ENCODE peak calls at places on chromosome 7, in ten cellular contexts. T is Panc1, A is pancreas, H is body of pancreas, Z is Caco-2, P is heart left ventricle, F is HL-60, Q is astrocyte of the spinal cord, C is cardiac fibroblast, N is heart right ventricle. B is an unnamed sample.

GRCh38 chr7:69184339-69184738 is 413.9 kb upstream of the AUTS2 start:
- DNase-seq in T (no peak), A (no peak), H (no peak), Z (no peak), P (no peak), F (no peak), Q (no peak), C (no peak), N (no peak), B (no peak)

GRCh38 chr7:5437348-5437892 is 13.8 kb upstream of the TNRC18 start:
- DNase-seq in T (no peak), A (no peak), H (no peak), Z (no peak), P (no peak), F (no peak), Q (no peak), C (no peak), N (no peak), B (no peak)

GRCh38 chr7:115047968-115048720 is 126.2 kb downstream of the MDFIC start:
- DNase-seq in T (no peak), A (no peak), H (no peak), Z (no peak), P (no peak), F (no peak), Q (peak), C (peak), N (no peak), B (no peak)

GRCh38 chr7:22779697-22780096 is 43.0 kb downstream of the TOMM7 start:
- DNase-seq in T (no peak), A (no peak), H (no peak), Z (no peak), P (no peak), F (no peak), Q (no peak), C (no peak), N (no peak), B (no peak)

GRCh38 chr7:11329626-11330025 is 356.0 kb downstream of the PHF14 start:
- DNase-seq in T (no peak), A (no peak), H (no peak), Z (no peak), P (no peak), F (no peak), Q (no peak), C (no peak), N (no peak), B (no peak)

GRCh38 chr7:136228185-136228584 is 251.0 kb upstream of the MTPN start:
- DNase-seq in T (no peak), A (no peak), H (no peak), Z (no peak), P (no peak), F (no peak), Q (no peak), C (no peak), N (no peak), B (no peak)

GRCh38 chr7:18541189-18541870 is 45.8 kb downstream of the HDAC9 start:
- DNase-seq in T (no peak), A (peak), H (peak), Z (no peak), P (peak), F (no peak), Q (peak), C (peak), N (peak), B (peak)

GRCh38 chr7:22632674-22633073 is 94.3 kb upstream of the IL6 start:
- DNase-seq in T (no peak), A (no peak), H (no peak), Z (no peak), P (no peak), F (no peak), Q (no peak), C (no peak), N (no peak), B (no peak)

GRCh38 chr7:81079736-81080135 is 160.9 kb upstream of the SEMA3C start:
- DNase-seq in T (no peak), A (no peak), H (no peak), Z (no peak), P (no peak), F (no peak), Q (peak), C (peak), N (no peak), B (no peak)

GRCh38 chr7:122885583-122886356 is 490 bp downstream of the CADPS2 start:
- DNase-seq in T (no peak), A (peak), H (peak), Z (peak), P (peak), F (no peak), Q (peak), C (peak), N (peak), B (no peak)

GRCh38 chr7:43439631-43440401 is 143.1 kb upstream of the STK17A start:
- DNase-seq in T (peak), A (peak), H (peak), Z (peak), P (no peak), F (peak), Q (peak), C (peak), N (no peak), B (no peak)

GRCh38 chr7:1814089-1814811 is 144.2 kb downstream of the ELFN1 start:
- DNase-seq in T (no peak), A (no peak), H (no peak), Z (no peak), P (no peak), F (no peak), Q (no peak), C (no peak), N (no peak), B (no peak)

GRCh38 chr7:12930534-12930933 is 243.1 kb downstream of the ARL4A start:
- DNase-seq in T (no peak), A (no peak), H (no peak), Z (no peak), P (no peak), F (no peak), Q (no peak), C (peak), N (no peak), B (no peak)

GRCh38 chr7:495761-496321 is 23.8 kb downstream of the PDGFA start:
- DNase-seq in T (no peak), A (no peak), H (no peak), Z (no peak), P (peak), F (no peak), Q (no peak), C (no peak), N (no peak), B (no peak)

GRCh38 chr7:1368682-1369571 is 90.3 kb downstream of the MICALL2 start:
- DNase-seq in T (no peak), A (no peak), H (no peak), Z (no peak), P (no peak), F (no peak), Q (no peak), C (no peak), N (no peak), B (no peak)

GRCh38 chr7:151449990-151450389 is 10.0 kb upstream of the CRYGN start:
- DNase-seq in T (no peak), A (no peak), H (no peak), Z (peak), P (no peak), F (no peak), Q (no peak), C (no peak), N (no peak), B (no peak)

GRCh38 chr7:114921636-114922150 is at the start of gene MDFIC:
- DNase-seq in T (no peak), A (no peak), H (peak), Z (no peak), P (no peak), F (no peak), Q (no peak), C (no peak), N (peak), B (peak)

GRCh38 chr7:8491106-8491505 is 57.7 kb downstream of the NXPH1 start:
- DNase-seq in T (no peak), A (no peak), H (no peak), Z (no peak), P (no peak), F (no peak), Q (no peak), C (no peak), N (no peak), B (no peak)

GRCh38 chr7:1341995-1342645 is 109.4 kb downstream of the UNCX start:
- DNase-seq in T (no peak), A (no peak), H (no peak), Z (no peak), P (peak), F (no peak), Q (no peak), C (no peak), N (no peak), B (no peak)

GRCh38 chr7:139108256-139109187 is 998 bp downstream of the ZC3HAV1 start:
- DNase-seq in T (no peak), A (peak), H (peak), Z (peak), P (peak), F (no peak), Q (peak), C (peak), N (peak), B (no peak)

GRCh38 chr7:153701678-153702077 is 350.5 kb upstream of the DPP6 start:
- DNase-seq in T (no peak), A (no peak), H (no peak), Z (no peak), P (no peak), F (no peak), Q (no peak), C (no peak), N (no peak), B (no peak)

GRCh38 chr7:4093035-4093434 is 589.1 kb upstream of the FOXK1 start:
- DNase-seq in T (no peak), A (no peak), H (no peak), Z (no peak), P (no peak), F (no peak), Q (no peak), C (no peak), N (no peak), B (no peak)

GRCh38 chr7:11843113-11843765 is 11.2 kb upstream of the THSD7A start:
- DNase-seq in T (no peak), A (no peak), H (no peak), Z (no peak), P (no peak), F (no peak), Q (peak), C (no peak), N (no peak), B (no peak)

GRCh38 chr7:113087278-113087998 is 811 bp upstream of the GPR85 start:
- DNase-seq in T (no peak), A (no peak), H (peak), Z (no peak), P (no peak), F (peak), Q (peak), C (peak), N (no peak), B (no peak)

GRCh38 chr7:148436571-148436970 is 154.0 kb upstream of the C7orf33 start:
- DNase-seq in T (no peak), A (no peak), H (no peak), Z (no peak), P (no peak), F (no peak), Q (no peak), C (no peak), N (no peak), B (no peak)

GRCh38 chr7:80826520-80827237 is 92.2 kb downstream of the SEMA3C start:
- DNase-seq in T (no peak), A (no peak), H (no peak), Z (no peak), P (no peak), F (no peak), Q (peak), C (peak), N (no peak), B (no peak)

GRCh38 chr7:122532406-122533269 is 166.3 kb downstream of the RNF133 start:
- DNase-seq in T (no peak), A (no peak), H (no peak), Z (no peak), P (no peak), F (no peak), Q (peak), C (peak), N (no peak), B (no peak)

DNA sequence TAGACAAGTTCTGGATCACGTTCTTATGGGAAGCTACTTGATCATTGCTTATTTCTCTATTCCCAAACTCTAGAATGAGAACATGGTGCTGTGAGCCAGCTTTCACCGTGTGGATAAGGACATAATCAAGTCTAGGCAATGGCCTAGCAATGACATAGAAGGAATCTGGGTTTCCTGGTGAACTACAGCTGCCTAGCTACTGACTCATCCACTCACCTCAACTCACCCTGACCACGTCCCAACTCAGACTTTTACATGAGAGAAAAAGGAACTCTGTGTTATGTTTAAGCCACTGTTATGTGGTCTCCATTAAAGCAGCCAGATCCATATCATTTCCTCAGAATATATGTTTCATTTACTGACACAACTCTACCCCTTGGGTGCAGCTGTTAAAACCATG is 18.8 kb upstream of the MET start:
- DNase-seq in T (no peak), A (no peak), H (no peak), Z (peak), P (peak), F (no peak), Q (peak), C (peak), N (no peak), B (peak)
- TF ChIP-seq CTCF in T (no peak), A (no peak), H (no peak), Z (no peak), P (no peak), F (no peak), Q (no peak), C (no peak), N (no peak), B (no peak)

GRCh38 chr7:47992446-47992845 is 13.0 kb upstream of the HUS1 start:
- DNase-seq in T (no peak), A (no peak), H (no peak), Z (no peak), P (no peak), F (no peak), Q (no peak), C (no peak), N (no peak), B (no peak)
- H3K4me3 ChIP-seq in T (peak), A (peak), H (no peak), Z (no peak), P (peak), F (peak), Q (no peak), C (no peak), N (peak), B (peak)

GRCh38 chr7:158919686-158920085 is 63.3 kb downstream of the DYNC2I1 start:
- DNase-seq in T (no peak), A (no peak), H (no peak), Z (no peak), P (no peak), F (no peak), Q (no peak), C (no peak), N (no peak), B (no peak)

GRCh38 chr7:158926348-158926747 is 70.0 kb downstream of the DYNC2I1 start:
- DNase-seq in T (no peak), A (no peak), H (no peak), Z (no peak), P (no peak), F (no peak), Q (no peak), C (no peak), N (no peak), B (no peak)

GRCh38 chr7:158923928-158924511 is 67.7 kb downstream of the DYNC2I1 start:
- DNase-seq in T (no peak), A (no peak), H (no peak), Z (no peak), P (peak), F (no peak), Q (no peak), C (no peak), N (no peak), B (no peak)

GRCh38 chr7:158929306-158929705 is 72.9 kb downstream of the DYNC2I1 start:
- DNase-seq in T (no peak), A (no peak), H (no peak), Z (no peak), P (no peak), F (no peak), Q (no peak), C (no peak), N (no peak), B (no peak)

DNA sequence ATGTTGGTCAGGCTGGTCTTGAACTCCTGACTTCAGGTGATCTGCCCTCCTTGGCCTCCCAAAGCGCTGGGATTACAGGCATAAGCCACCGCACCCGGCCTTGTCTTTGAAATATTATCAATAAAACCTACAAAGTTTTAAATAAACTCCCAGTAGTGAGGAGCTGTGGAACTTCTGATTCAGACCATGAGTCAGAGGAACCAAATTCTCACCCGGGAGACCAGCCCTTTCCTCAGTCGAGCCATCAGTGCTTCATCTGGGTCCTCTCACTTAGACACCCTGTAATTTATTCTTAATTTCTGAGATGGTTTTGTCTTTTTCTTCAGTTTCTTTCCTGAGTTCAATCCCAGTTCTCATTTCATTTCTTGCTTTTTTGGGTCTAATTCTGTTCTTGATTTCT is 68.6 kb downstream of the DYNC2I1 start:
- DNase-seq in T (peak), A (no peak), H (no peak), Z (no peak), P (no peak), F (no peak), Q (peak), C (no peak), N (no peak), B (no peak)
- TF ChIP-seq CTCF in T (no peak), A (no peak), H (no peak), Z (no peak), P (no peak), F (no peak), Q (no peak), C (no peak), N (no peak), B (no peak)

GRCh38 chr7:130352335-130353074 is 7.9 kb downstream of the CPA5 start:
- DNase-seq in T (no peak), A (no peak), H (no peak), Z (no peak), P (no peak), F (no peak), Q (peak), C (peak), N (no peak), B (no peak)
- H3K4me3 ChIP-seq in T (no peak), A (no peak), H (no peak), Z (no peak), P (peak), F (no peak), Q (peak), C (peak), N (no peak), B (no peak)

GRCh38 chr7:38425509-38425908 is 152.1 kb upstream of the TARP start:
- DNase-seq in T (no peak), A (no peak), H (no peak), Z (no peak), P (no peak), F (no peak), Q (no peak), C (no peak), N (no peak), B (no peak)

GRCh38 chr7:38427279-38427955 is 154.0 kb upstream of the TARP start:
- DNase-seq in T (no peak), A (no peak), H (no peak), Z (no peak), P (no peak), F (no peak), Q (no peak), C (no peak), N (no peak), B (no peak)

GRCh38 chr7:38429057-38429456 is 155.6 kb upstream of the TARP start:
- DNase-seq in T (no peak), A (no peak), H (no peak), Z (no peak), P (no peak), F (no peak), Q (no peak), C (no peak), N (no peak), B (no peak)

GRCh38 chr7:38428040-38428439 is 154.6 kb upstream of the TARP start:
- DNase-seq in T (no peak), A (no peak), H (peak), Z (no peak), P (no peak), F (no peak), Q (no peak), C (peak), N (peak), B (no peak)

DNA sequence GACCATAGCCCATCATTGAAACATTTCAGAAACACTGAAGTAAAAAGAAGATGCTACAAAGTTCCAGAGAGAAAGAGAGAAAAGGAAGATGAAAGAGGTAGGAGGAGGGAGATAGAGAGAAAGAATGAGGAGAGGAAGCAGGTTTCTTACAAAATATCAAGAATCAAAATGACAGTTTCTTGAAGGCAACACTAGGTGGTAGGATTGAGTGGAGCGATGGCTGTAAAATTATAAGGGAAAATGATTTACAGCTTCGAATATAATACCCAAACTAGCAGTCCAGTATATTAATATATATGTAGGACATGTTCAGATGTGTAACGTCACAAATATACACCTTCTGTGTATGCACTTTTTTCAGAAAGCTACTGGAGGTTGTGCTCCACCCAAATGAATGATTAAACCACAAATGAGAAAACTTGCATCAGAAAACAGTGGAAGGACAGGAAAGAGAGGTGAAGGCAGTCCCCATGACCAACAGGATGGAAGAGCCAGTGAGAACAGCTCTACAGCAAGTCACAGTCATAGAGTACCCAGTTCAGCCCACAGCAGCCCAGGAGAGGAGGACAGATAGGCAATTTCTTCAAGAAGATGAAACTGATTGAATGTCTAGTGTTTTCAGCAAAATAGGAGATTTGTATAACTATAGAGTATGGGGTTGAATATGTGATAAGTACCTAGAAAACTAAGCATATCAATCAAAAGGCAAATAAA is 151.5 kb upstream of the TARP start:
- DNase-seq in T (no peak), A (no peak), H (no peak), Z (no peak), P (no peak), F (no peak), Q (no peak), C (peak), N (no peak), B (no peak)
- TF ChIP-seq CTCF in T (peak), A (no peak), H (no peak), Z (peak), P (peak), F (no peak), Q (peak), C (no peak), N (no peak), B (no peak)

GRCh38 chr7:100394077-100394476 is 20.8 kb downstream of the PILRA start:
- DNase-seq in T (no peak), A (no peak), H (no peak), Z (no peak), P (no peak), F (no peak), Q (no peak), C (no peak), N (no peak), B (no peak)

GRCh38 chr7:100396421-100396982 is 23.2 kb downstream of the PILRA start:
- DNase-seq in T (no peak), A (no peak), H (no peak), Z (no peak), P (no peak), F (peak), Q (no peak), C (no peak), N (no peak), B (no peak)

GRCh38 chr7:100390286-100391028 is 17.2 kb downstream of the PILRA start:
- DNase-seq in T (no peak), A (no peak), H (no peak), Z (no peak), P (no peak), F (no peak), Q (no peak), C (no peak), N (no peak), B (no peak)

GRCh38 chr7:100389437-100390088 is 16.3 kb downstream of the PILRA start:
- DNase-seq in T (no peak), A (no peak), H (no peak), Z (no peak), P (no peak), F (no peak), Q (no peak), C (no peak), N (no peak), B (no peak)

GRCh38 chr7:100393233-100393905 is 20.1 kb downstream of the PILRA start:
- DNase-seq in T (no peak), A (no peak), H (no peak), Z (no peak), P (no peak), F (no peak), Q (no peak), C (no peak), N (no peak), B (no peak)
- H3K4me3 ChIP-seq in T (no peak), A (no peak), H (no peak), Z (no peak), P (no peak), F (no peak), Q (no peak), C (no peak), N (no peak), B (no peak)

B was measured in gastrocnemius medialis.